ENCODE peak calls at places on chromosomes 4 and X, in seven cellular contexts. V is IMR-90, B is H9, K is mesenchymal stem cell, U is neuronal stem cell, O is trophoblast cell, F is H1. P is an unnamed sample.

GRCh38 chr4:75179510-75179909 is 246.6 kb downstream of the PARM1 start:
- DNase-seq in B (no peak), K (peak; percentile 26), U (no peak), O (no peak), V (no peak), F (no peak), P (no peak)

GRCh38 chr4:26753187-26753586 is 107.5 kb upstream of the STIM2 start:
- DNase-seq in O (no peak), B (no peak), V (no peak), U (no peak), K (no peak), F (no peak), P (no peak)

GRCh38 chr4:67929447-67929846 is 33.8 kb downstream of the TMPRSS11A start:
- DNase-seq in O (no peak), B (no peak), K (no peak), U (no peak), V (peak; percentile 32), F (no peak), P (no peak)

GRCh38 chrX:115892787-115893671 is 277.5 kb upstream of the AGTR2 start:
- DNase-seq in B (peak; percentile 68), U (no peak), F (peak; percentile 44), V (peak; percentile 54), O (no peak), K (peak; percentile 20), P (peak; percentile 80)

GRCh38 chr4:108240356-108240755 is 71.6 kb upstream of the LEF1 start:
- DNase-seq in K (peak; percentile 69), B (no peak), V (peak; percentile 5), U (no peak), O (no peak), F (no peak), P (no peak)

GRCh38 chr4:29852537-29852936 is 867.6 kb upstream of the PCDH7 start:
- DNase-seq in U (no peak), K (no peak), F (no peak), V (no peak), O (no peak), B (no peak), P (no peak)

GRCh38 chr4:77095101-77095826 is 19.5 kb upstream of the CCNI start:
- DNase-seq in F (peak; percentile 79), U (peak; percentile 53), B (peak; percentile 82), K (peak; percentile 70), O (peak; percentile 70), V (peak; percentile 31), P (peak; percentile 87)

GRCh38 chrX:40912166-40912565 is 173.1 kb upstream of the USP9X start:
- DNase-seq in O (no peak), B (no peak), F (no peak), K (no peak), V (no peak), U (no peak), P (no peak)

GRCh38 chr4:10731690-10732089 is 47.1 kb upstream of the CLNK start:
- DNase-seq in O (no peak), B (no peak), K (no peak), V (no peak), F (no peak), U (no peak), P (no peak)

GRCh38 chr4:151266542-151266941 is 10.4 kb upstream of the PRSS48 start:
- DNase-seq in O (peak; percentile 18), F (no peak), K (no peak), V (peak; percentile 50), B (no peak), U (no peak), P (no peak)

GRCh38 chrX:49988128-49988527 is 65.7 kb downstream of the CLCN5 start:
- DNase-seq in U (no peak), O (no peak), K (no peak), F (no peak), B (no peak), V (no peak), P (no peak)

GRCh38 chr4:91592125-91592524 is 711.6 kb upstream of the GRID2 start:
- DNase-seq in K (no peak), O (no peak), B (no peak), U (no peak), V (no peak), F (no peak), P (peak; percentile 14)

GRCh38 chrX:10110316-10110932 is 46.4 kb upstream of the CLCN4 start:
- DNase-seq in K (no peak), B (no peak), O (no peak), F (no peak), V (no peak), U (no peak), P (no peak)

GRCh38 chrX:30831082-30831481 is 58.0 kb downstream of the TAB3 start:
- DNase-seq in U (peak; percentile 17), O (no peak), V (no peak), K (no peak), B (no peak), F (peak; percentile 43), P (peak; percentile 1)

GRCh38 chr4:85028910-85029309 is 62.4 kb upstream of the WDFY3 start:
- DNase-seq in O (peak; percentile 84), V (peak; percentile 22), K (peak; percentile 89), U (no peak), F (no peak), B (no peak), P (peak; percentile 57)

GRCh38 chr4:17326756-17327155 is 185.1 kb downstream of the QDPR start:
- DNase-seq in K (no peak), F (no peak), V (no peak), U (no peak), O (no peak), B (no peak), P (no peak)

GRCh38 chr4:17322514-17322913 is 189.4 kb downstream of the QDPR start:
- DNase-seq in F (no peak), U (no peak), O (no peak), B (no peak), V (peak; percentile 16), K (no peak), P (no peak)

GRCh38 chr4:17325098-17325497 is 186.8 kb downstream of the QDPR start:
- DNase-seq in V (no peak), O (no peak), K (no peak), U (no peak), F (no peak), B (no peak), P (no peak)

GRCh38 chr4:17324431-17324830 is 187.5 kb downstream of the QDPR start:
- DNase-seq in V (peak; percentile 77), O (no peak), B (peak; percentile 40), U (peak; percentile 38), F (peak; percentile 72), K (peak; percentile 72), P (peak; percentile 64)

DNA sequence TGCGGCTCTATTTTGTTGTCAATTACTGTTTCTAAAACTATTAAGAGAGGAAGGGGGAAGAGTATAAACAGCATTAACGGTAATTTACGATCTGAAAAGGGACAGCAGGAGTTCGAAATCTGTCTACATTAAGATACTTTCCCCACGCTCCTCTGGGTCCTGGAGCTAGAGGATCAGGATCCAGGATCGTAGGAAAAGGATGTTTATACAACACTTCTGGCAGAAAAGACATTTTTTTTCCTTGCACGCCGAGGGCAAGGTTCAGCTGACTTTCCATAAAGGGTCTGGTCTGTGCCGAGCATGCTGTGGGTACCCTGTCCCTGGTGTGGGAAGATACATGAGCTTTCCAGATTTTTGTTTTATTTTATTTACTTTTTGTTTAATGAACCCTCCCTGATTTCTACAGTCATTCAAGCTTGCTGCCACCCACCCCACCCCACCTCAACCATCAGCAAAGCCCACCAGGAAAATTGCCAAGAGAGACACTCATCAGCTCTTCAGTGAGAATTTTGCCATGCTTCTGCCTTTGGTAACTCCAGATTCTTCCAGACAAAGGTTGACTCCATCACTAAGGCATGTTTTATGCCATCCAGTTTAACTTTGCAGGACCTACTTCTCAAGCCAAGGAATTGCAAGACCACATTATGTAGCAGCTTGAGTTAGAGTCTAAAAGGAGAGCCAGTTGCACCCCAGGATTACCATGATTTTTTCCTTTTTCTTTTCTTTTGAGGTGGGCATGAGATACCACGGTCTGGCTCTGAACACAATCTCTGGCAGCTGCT is 188.1 kb downstream of the QDPR start:
- DNase-seq in F (no peak), O (no peak), B (no peak), U (no peak), V (peak; percentile 60), K (peak; percentile 72), P (no peak)
- H3K4ac ChIP-seq in F (no peak overlapping the region), O (no peak overlapping the region), B (no peak overlapping the region), U (no peak overlapping the region), V (peak overlapping the region; percentile 80), K (peak overlapping the region; percentile 42), P (peak overlapping the region; percentile 71)

DNA sequence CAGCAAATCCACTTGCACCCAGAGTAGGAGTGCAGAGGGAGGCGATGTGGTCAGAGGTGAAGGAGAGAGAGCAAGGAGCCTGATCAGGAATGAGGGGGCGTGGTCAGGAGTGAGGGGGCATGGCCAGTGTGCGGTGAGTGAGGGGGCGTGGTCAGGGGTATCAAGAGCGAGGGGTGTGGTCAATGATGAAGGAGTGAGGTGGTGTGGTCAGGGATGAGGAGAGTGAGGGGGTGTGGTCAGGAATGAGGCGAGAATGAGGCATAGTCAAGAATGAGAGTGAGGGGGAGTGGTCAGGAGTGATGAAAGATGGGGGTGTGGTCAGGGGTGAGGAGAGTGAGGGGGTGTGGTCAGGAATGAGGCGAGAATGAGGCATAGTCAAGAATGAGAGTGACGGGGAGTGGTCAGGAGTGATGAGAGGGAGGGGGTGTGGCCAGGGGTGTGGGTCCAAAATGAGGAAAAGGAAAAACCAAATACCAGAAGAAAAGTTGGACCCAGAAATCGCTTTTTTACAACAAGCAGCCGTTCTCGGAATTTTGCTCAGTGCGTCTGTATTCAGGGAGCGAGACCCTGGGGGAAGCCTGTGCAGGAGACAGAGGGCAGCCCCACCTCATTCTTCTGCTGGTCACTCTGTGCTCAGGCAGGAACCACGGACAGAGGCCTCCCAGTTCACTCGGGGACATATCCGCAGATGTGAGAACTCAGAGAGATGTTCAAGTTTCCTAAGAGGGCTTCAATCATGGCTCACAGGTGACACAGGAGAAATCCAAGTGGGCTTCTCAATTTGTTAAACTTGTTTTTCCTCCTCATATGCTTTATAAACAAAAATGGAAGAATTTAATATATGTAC is 47.5 kb downstream of the MAGEA1 start:
- DNase-seq in F (peak; percentile 86), B (peak; percentile 95), O (no peak), K (peak; percentile 57), V (peak; percentile 2), U (peak; percentile 91), P (peak; percentile 98)
- H2BK5ac ChIP-seq in F (peak overlapping the region; percentile 78), B (no peak overlapping the region), O (no peak overlapping the region), K (no peak overlapping the region), V (no peak overlapping the region), U (no peak overlapping the region), P (no peak overlapping the region)

GRCh38 chr4:7016512-7016911 is 26.7 kb upstream of the TADA2B start:
- DNase-seq in O (no peak), U (no peak), B (no peak), F (no peak), V (no peak), K (no peak), P (no peak)

GRCh38 chr4:7014815-7015214 is 28.4 kb upstream of the TADA2B start:
- DNase-seq in K (no peak), B (no peak), O (no peak), V (no peak), F (no peak), U (no peak), P (no peak)

GRCh38 chr4:7016086-7016485 is 27.1 kb upstream of the TADA2B start:
- DNase-seq in U (no peak), F (no peak), V (no peak), K (no peak), B (no peak), O (no peak), P (no peak)

GRCh38 chr4:7015383-7016035 is 27.7 kb upstream of the TADA2B start:
- DNase-seq in F (no peak), V (no peak), O (no peak), B (no peak), K (no peak), U (no peak), P (no peak)

GRCh38 chr4:7013171-7013570 is 30.0 kb upstream of the TADA2B start:
- DNase-seq in K (no peak), B (no peak), O (no peak), U (no peak), V (no peak), F (no peak), P (no peak)
- H3K4ac ChIP-seq in K (no peak overlapping the region), B (no peak overlapping the region), O (no peak overlapping the region), U (no peak overlapping the region), V (no peak overlapping the region), F (no peak overlapping the region), P (no peak overlapping the region)

GRCh38 chr4:86523333-86523732 is 70.8 kb upstream of the PTPN13 start:
- DNase-seq in O (no peak), F (no peak), B (no peak), V (no peak), U (no peak), K (peak; percentile 31), P (no peak)
- H2BK5ac ChIP-seq in O (no peak overlapping the region), F (no peak overlapping the region), B (no peak overlapping the region), V (no peak overlapping the region), U (no peak overlapping the region), K (no peak overlapping the region), P (no peak overlapping the region)

P was measured in mesendoderm.